ENCODE peak calls at places on chromosomes 11 and 22, in seven cellular contexts. One of them, this sample, is unnamed.

GRCh38 chr11:115548878-115549528 is 44.8 kb upstream of the CADM1 start:
- DNase-seq in NCI-H1417: peak
- DNase-seq in T-helper 2 cell: no peak
- DNase-seq in glutamatergic neuron: no peak
- DNase-seq in substantia nigra: no peak
- DNase-seq in ovary: no peak
- DNase-seq in M059J: peak
- DNase-seq in this sample: no peak

GRCh38 chr11:101456812-101457211 is 127.0 kb downstream of the TRPC6 start:
- DNase-seq in NCI-H1417: peak
- DNase-seq in M059J: peak
- DNase-seq in substantia nigra: no peak
- DNase-seq in T-helper 2 cell: no peak
- DNase-seq in glutamatergic neuron: no peak
- DNase-seq in ovary: no peak
- DNase-seq in this sample: no peak

GRCh38 chr22:44543362-44543761 is 45.3 kb upstream of the RTL6 start:
- DNase-seq in ovary: no peak
- DNase-seq in T-helper 2 cell: no peak
- DNase-seq in glutamatergic neuron: no peak
- DNase-seq in M059J: no peak
- DNase-seq in NCI-H1417: no peak
- DNase-seq in substantia nigra: no peak
- DNase-seq in this sample: no peak

GRCh38 chr11:96264364-96264763 is 78.6 kb downstream of the MAML2 start:
- DNase-seq in M059J: peak
- DNase-seq in T-helper 2 cell: no peak
- DNase-seq in substantia nigra: no peak
- DNase-seq in NCI-H1417: no peak
- DNase-seq in ovary: no peak
- DNase-seq in glutamatergic neuron: no peak
- DNase-seq in this sample: no peak

GRCh38 chr11:62770778-62771143 is 435 bp upstream of the TAF6L start:
- DNase-seq in NCI-H1417: no peak
- DNase-seq in M059J: no peak
- DNase-seq in ovary: peak
- DNase-seq in T-helper 2 cell: no peak
- DNase-seq in glutamatergic neuron: no peak
- DNase-seq in substantia nigra: peak
- DNase-seq in this sample: no peak

GRCh38 chr11:128503231-128503991 is 83.9 kb downstream of the ETS1 start:
- DNase-seq in NCI-H1417: no peak
- DNase-seq in T-helper 2 cell: peak
- DNase-seq in M059J: peak
- DNase-seq in glutamatergic neuron: no peak
- DNase-seq in ovary: no peak
- DNase-seq in substantia nigra: no peak
- DNase-seq in this sample: no peak

GRCh38 chr11:116881153-116881552 is 43.7 kb upstream of the APOA1 start:
- DNase-seq in ovary: no peak
- DNase-seq in T-helper 2 cell: no peak
- DNase-seq in substantia nigra: peak
- DNase-seq in M059J: no peak
- DNase-seq in NCI-H1417: no peak
- DNase-seq in glutamatergic neuron: peak
- DNase-seq in this sample: no peak

GRCh38 chr11:84355911-84356310 is 1069.7 kb upstream of the CCDC90B start:
- DNase-seq in ovary: no peak
- DNase-seq in T-helper 2 cell: no peak
- DNase-seq in glutamatergic neuron: no peak
- DNase-seq in NCI-H1417: no peak
- DNase-seq in substantia nigra: no peak
- DNase-seq in M059J: no peak
- DNase-seq in this sample: no peak

GRCh38 chr22:37157516-37158289 is 8.0 kb upstream of the IL2RB start:
- DNase-seq in ovary: no peak
- DNase-seq in glutamatergic neuron: no peak
- DNase-seq in M059J: peak
- DNase-seq in substantia nigra: no peak
- DNase-seq in T-helper 2 cell: no peak
- DNase-seq in NCI-H1417: no peak
- DNase-seq in this sample: no peak

GRCh38 chr22:47197735-47198500 is 435.5 kb downstream of the TBC1D22A start:
- DNase-seq in ovary: peak
- DNase-seq in NCI-H1417: no peak
- DNase-seq in T-helper 2 cell: no peak
- DNase-seq in glutamatergic neuron: no peak
- DNase-seq in M059J: no peak
- DNase-seq in substantia nigra: no peak
- DNase-seq in this sample: no peak

GRCh38 chr11:46239801-46240061 is 37.7 kb upstream of the CREB3L1 start:
- DNase-seq in M059J: peak
- DNase-seq in substantia nigra: no peak
- DNase-seq in ovary: no peak
- DNase-seq in glutamatergic neuron: no peak
- DNase-seq in NCI-H1417: peak
- DNase-seq in T-helper 2 cell: no peak
- DNase-seq in this sample: no peak